ENCODE peak calls at places on chromosome 6, in five cellular contexts. C is GM12864, O is right cardiac atrium, K is MM.1S, I is AG09309. A is an unnamed sample.

GRCh38 chr6:167932468-167933276 is 64.8 kb upstream of the KIF25 start:
- DNase-seq in C (no peak), I (no peak), K (no peak), O (no peak), A (peak)

GRCh38 chr6:116881236-116881635 is 4.2 kb downstream of the RFX6 start:
- DNase-seq in I (no peak), K (no peak), O (no peak), C (no peak), A (peak)

GRCh38 chr6:17281497-17282481 is 628 bp downstream of the RBM24 start:
- DNase-seq in I (no peak), O (peak), C (no peak), K (no peak), A (no peak)

GRCh38 chr6:71967436-71967835 is 81.1 kb downstream of the RIMS1 start:
- DNase-seq in K (no peak), C (no peak), I (peak), O (no peak), A (no peak)

GRCh38 chr6:40695750-40696415 is 108.7 kb upstream of the LRFN2 start:
- DNase-seq in C (no peak), O (no peak), I (no peak), K (no peak), A (no peak)

GRCh38 chr6:84867521-84867920 is 103.1 kb upstream of the TBX18 start:
- DNase-seq in I (peak), C (no peak), K (no peak), O (no peak), A (peak)

GRCh38 chr6:156191895-156192294 is 585.3 kb upstream of the ARID1B start:
- DNase-seq in C (no peak), K (no peak), I (no peak), O (no peak), A (no peak)

GRCh38 chr6:108365488-108365887 is 70.6 kb downstream of the AFG1L start:
- DNase-seq in I (no peak), C (no peak), O (no peak), K (no peak), A (peak)

GRCh38 chr6:3023663-3024483 is 24.2 kb downstream of the NQO2 start:
- DNase-seq in O (peak), C (peak), I (peak), K (peak), A (peak)

GRCh38 chr6:20757761-20758160 is 223.5 kb downstream of the CDKAL1 start:
- DNase-seq in I (peak), K (no peak), O (no peak), C (no peak), A (peak)

GRCh38 chr6:12147557-12148316 is 135.6 kb downstream of the HIVEP1 start:
- DNase-seq in O (no peak), K (no peak), I (no peak), C (no peak), A (no peak)

GRCh38 chr6:36838896-36839818 is at the start of gene CPNE5:
- DNase-seq in C (no peak), O (peak), K (no peak), I (no peak), A (no peak)

GRCh38 chr6:124490123-124490522 is 472.1 kb upstream of the RNF217 start:
- DNase-seq in K (no peak), O (no peak), C (no peak), I (no peak), A (no peak)

GRCh38 chr6:156557269-156557885 is 219.8 kb upstream of the ARID1B start:
- DNase-seq in C (no peak), K (no peak), O (peak), I (no peak), A (no peak)

GRCh38 chr6:34151321-34152041 is 5.6 kb upstream of the GRM4 start:
- DNase-seq in O (no peak), K (no peak), C (no peak), I (no peak), A (no peak)

GRCh38 chr6:12956991-12957320 is 240.4 kb downstream of the PHACTR1 start:
- DNase-seq in I (peak), O (no peak), C (no peak), K (no peak), A (no peak)

GRCh38 chr6:90846824-90847223 is 260.0 kb upstream of the MAP3K7 start:
- DNase-seq in O (no peak), I (no peak), C (no peak), K (no peak), A (no peak)

GRCh38 chr6:138814179-138814834 is 18.4 kb downstream of the ECT2L start:
- DNase-seq in O (no peak), I (no peak), C (no peak), K (no peak), A (no peak)

GRCh38 chr6:38774933-38775707 is 60.0 kb downstream of the DNAH8 start:
- DNase-seq in O (no peak), I (no peak), C (peak), K (no peak), A (no peak)

GRCh38 chr6:132153221-132153896 is 202.2 kb upstream of the CCN2 start:
- DNase-seq in O (no peak), K (no peak), I (peak), C (no peak), A (peak)

GRCh38 chr6:154951400-154952200 is 43.5 kb upstream of the TIAM2 start:
- DNase-seq in K (no peak), O (no peak), I (no peak), C (no peak), A (no peak)
- H3K4me3 ChIP-seq in K (no peak), O (no peak), I (no peak), C (no peak), A (no peak)

GRCh38 chr6:130489514-130489913 is 123.7 kb downstream of the TMEM200A start:
- DNase-seq in I (no peak), K (no peak), O (no peak), C (no peak), A (no peak)
- H3K4me3 ChIP-seq in I (no peak), K (no peak), O (no peak), C (no peak), A (no peak)

GRCh38 chr6:161236091-161236633 is 37.7 kb downstream of the AGPAT4 start:
- DNase-seq in K (no peak), O (no peak), I (no peak), C (no peak), A (no peak)
- H3K4me3 ChIP-seq in K (no peak), O (no peak), I (no peak), C (no peak), A (no peak)

DNA sequence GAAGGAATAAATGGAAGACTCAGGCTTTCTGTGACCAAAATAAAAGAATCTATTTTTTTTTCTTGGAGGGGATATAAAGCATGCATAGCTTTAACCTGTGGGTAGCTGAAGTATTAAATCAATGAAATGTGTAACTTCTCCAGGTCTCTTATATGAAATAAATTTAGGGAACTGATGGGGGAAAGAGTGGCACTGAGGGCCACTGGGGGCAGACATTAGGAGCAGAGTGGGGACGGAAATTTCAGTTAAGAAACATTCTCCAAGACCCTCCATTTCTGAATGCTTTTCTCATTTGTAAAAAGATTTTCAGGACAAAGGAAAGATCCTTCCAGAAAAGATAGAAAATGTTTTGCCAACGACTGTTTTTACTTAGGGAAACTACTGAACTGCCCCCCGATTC is 131.0 kb downstream of the GPX5 start:
- DNase-seq in C (no peak), K (no peak), O (no peak), I (no peak), A (no peak)
- H3K4me3 ChIP-seq in C (no peak), K (peak), O (no peak), I (no peak), A (no peak)

DNA sequence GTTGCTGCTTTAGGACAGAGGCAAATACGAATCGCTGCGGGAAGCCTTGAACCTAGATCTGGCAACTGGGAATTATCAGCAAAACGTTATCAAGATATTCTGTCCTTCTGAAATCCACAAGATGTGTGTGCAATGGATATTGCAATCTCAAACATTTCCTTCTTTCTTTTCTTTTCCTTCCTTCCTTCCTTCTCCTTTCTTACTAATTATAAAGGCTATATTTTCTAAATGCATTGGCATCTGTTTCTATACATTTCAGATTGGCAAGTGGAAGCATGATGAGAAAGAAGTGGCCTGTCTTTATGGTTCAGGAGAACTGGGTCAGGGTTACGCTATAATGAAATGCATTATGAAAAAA is 2.0 kb downstream of the TAGAP start:
- DNase-seq in O (no peak), C (no peak), I (no peak), K (no peak), A (no peak)
- H3K4me3 ChIP-seq in O (peak), C (peak), I (no peak), K (no peak), A (no peak)